ENCODE peak calls at places on chromosomes 11 and 22, in nine cellular contexts. H, I, Z, P, X, C, K, Y and R are unnamed samples.

GRCh38 chr11:2944530-2944929 is 15.3 kb upstream of the PHLDA2 start:
- DNase-seq in H (no peak), I (no peak), Z (no peak), P (no peak), X (no peak), C (no peak), K (no peak), Y (no peak), R (no peak)

GRCh38 chr11:19595840-19596751 is 116.5 kb upstream of the NAV2 start:
- DNase-seq in H (peak), I (peak), Z (no peak), P (no peak), X (peak), C (peak), K (no peak), Y (peak), R (no peak)

GRCh38 chr11:126751242-126751641 is 249.3 kb downstream of the KIRREL3 start:
- DNase-seq in H (no peak), I (no peak), Z (no peak), P (no peak), X (no peak), C (no peak), K (no peak), Y (no peak), R (no peak)

GRCh38 chr11:59862252-59862651 is 4.0 kb downstream of the TCN1 start:
- DNase-seq in H (no peak), I (no peak), Z (no peak), P (no peak), X (no peak), C (no peak), K (no peak), Y (no peak), R (no peak)

GRCh38 chr11:119709171-119709570 is 19.8 kb downstream of the NECTIN1 start:
- DNase-seq in H (no peak), I (no peak), Z (no peak), P (no peak), X (no peak), C (no peak), K (no peak), Y (no peak), R (no peak)

GRCh38 chr11:117180661-117181585 is 2.4 kb downstream of the SIDT2 start:
- DNase-seq in H (peak), I (peak), Z (peak), P (peak), X (peak), C (peak), K (peak), Y (peak), R (peak)

GRCh38 chr11:19903620-19904069 is 191.0 kb downstream of the NAV2 start:
- DNase-seq in H (peak), I (peak), Z (peak), P (peak), X (peak), C (peak), K (peak), Y (peak), R (peak)

GRCh38 chr22:42156121-42156520 is 25.5 kb upstream of the CYP2D6 start:
- DNase-seq in H (no peak), I (no peak), Z (no peak), P (no peak), X (no peak), C (no peak), K (no peak), Y (no peak), R (no peak)

GRCh38 chr22:33909906-33910305 is 10.4 kb downstream of the LARGE1 start:
- DNase-seq in H (no peak), I (peak), Z (no peak), P (no peak), X (no peak), C (no peak), K (no peak), Y (no peak), R (no peak)

GRCh38 chr11:77223797-77224196 is 77.7 kb downstream of the GDPD4 start:
- DNase-seq in H (no peak), I (no peak), Z (no peak), P (peak), X (no peak), C (no peak), K (no peak), Y (no peak), R (no peak)

GRCh38 chr11:14380947-14381555 is 22.1 kb upstream of the RRAS2 start:
- DNase-seq in H (peak), I (peak), Z (peak), P (peak), X (peak), C (no peak), K (peak), Y (peak), R (no peak)

GRCh38 chr22:21714059-21714770 is 21.4 kb downstream of the YPEL1 start:
- DNase-seq in H (no peak), I (no peak), Z (no peak), P (no peak), X (no peak), C (no peak), K (no peak), Y (no peak), R (no peak)

GRCh38 chr11:104191124-104191523 is 27.2 kb upstream of the PDGFD start:
- DNase-seq in H (peak), I (no peak), Z (no peak), P (no peak), X (no peak), C (peak), K (no peak), Y (no peak), R (no peak)

GRCh38 chr11:58787903-58788302 is 56.2 kb upstream of the GLYAT start:
- DNase-seq in H (peak), I (no peak), Z (no peak), P (no peak), X (no peak), C (no peak), K (no peak), Y (no peak), R (no peak)

GRCh38 chr22:49673048-49673447 is 154.6 kb downstream of the BRD1 start:
- DNase-seq in H (no peak), I (no peak), Z (no peak), P (no peak), X (no peak), C (no peak), K (no peak), Y (no peak), R (no peak)

GRCh38 chr22:50030315-50031188 is 18.0 kb upstream of the IL17REL start:
- DNase-seq in H (peak), I (peak), Z (peak), P (peak), X (peak), C (no peak), K (peak), Y (peak), R (peak)

GRCh38 chr11:6594142-6594768 is 9.2 kb downstream of the RRP8 start:
- DNase-seq in H (no peak), I (no peak), Z (no peak), P (no peak), X (no peak), C (no peak), K (no peak), Y (peak), R (no peak)

GRCh38 chr11:111733009-111733408 is 33.2 kb downstream of the PPP2R1B start:
- DNase-seq in H (peak), I (peak), Z (no peak), P (no peak), X (peak), C (no peak), K (no peak), Y (peak), R (no peak)

GRCh38 chr11:119107538-119108150 is 500 bp downstream of the C2CD2L start:
- DNase-seq in H (no peak), I (no peak), Z (peak), P (no peak), X (no peak), C (no peak), K (no peak), Y (no peak), R (peak)

GRCh38 chr11:122137081-122137793 is 21.2 kb upstream of the BLID start:
- DNase-seq in H (peak), I (no peak), Z (no peak), P (no peak), X (no peak), C (peak), K (no peak), Y (no peak), R (no peak)

GRCh38 chr11:2300290-2300935 is 1.3 kb downstream of the C11orf21 start:
- DNase-seq in H (no peak), I (no peak), Z (no peak), P (no peak), X (no peak), C (no peak), K (no peak), Y (no peak), R (no peak)

GRCh38 chr11:73323464-73323863 is 15.4 kb downstream of the ARHGEF17 start:
- DNase-seq in H (peak), I (peak), Z (peak), P (peak), X (peak), C (no peak), K (no peak), Y (peak), R (no peak)

GRCh38 chr11:101738494-101738893 is 154.7 kb upstream of the TRPC6 start:
- DNase-seq in H (no peak), I (no peak), Z (no peak), P (no peak), X (no peak), C (no peak), K (no peak), Y (no peak), R (no peak)

GRCh38 chr11:107496011-107496410 is 38.4 kb upstream of the CWF19L2 start:
- DNase-seq in H (peak), I (no peak), Z (no peak), P (no peak), X (no peak), C (peak), K (no peak), Y (no peak), R (no peak)

GRCh38 chr11:67118059-67118766 is 850 bp upstream of the KDM2A start:
- DNase-seq in H (peak), I (peak), Z (no peak), P (peak), X (peak), C (no peak), K (peak), Y (peak), R (peak)

GRCh38 chr22:28942801-28943500 is 59.6 kb downstream of the ZNRF3 start:
- DNase-seq in H (no peak), I (no peak), Z (peak), P (no peak), X (no peak), C (no peak), K (no peak), Y (no peak), R (no peak)

GRCh38 chr22:25848954-25849353 is 107.0 kb downstream of the MYO18B start:
- DNase-seq in H (no peak), I (no peak), Z (no peak), P (no peak), X (no peak), C (no peak), K (no peak), Y (no peak), R (no peak)

GRCh38 chr11:57903441-57904123 is 120.1 kb upstream of the OR9Q1 start:
- DNase-seq in H (no peak), I (peak), Z (no peak), P (peak), X (no peak), C (no peak), K (no peak), Y (no peak), R (no peak)

GRCh38 chr22:37043828-37044538 is 7.6 kb upstream of the KCTD17 start:
- DNase-seq in H (peak), I (peak), Z (peak), P (peak), X (no peak), C (peak), K (peak), Y (no peak), R (peak)

GRCh38 chr11:6320411-6321207 is at the start of gene CAVIN3:
- DNase-seq in H (peak), I (peak), Z (peak), P (peak), X (peak), C (no peak), K (no peak), Y (peak), R (peak)

GRCh38 chr22:37910863-37911262 is 4.8 kb downstream of the MICALL1 start:
- DNase-seq in H (no peak), I (no peak), Z (peak), P (no peak), X (no peak), C (no peak), K (no peak), Y (peak), R (no peak)

DNA sequence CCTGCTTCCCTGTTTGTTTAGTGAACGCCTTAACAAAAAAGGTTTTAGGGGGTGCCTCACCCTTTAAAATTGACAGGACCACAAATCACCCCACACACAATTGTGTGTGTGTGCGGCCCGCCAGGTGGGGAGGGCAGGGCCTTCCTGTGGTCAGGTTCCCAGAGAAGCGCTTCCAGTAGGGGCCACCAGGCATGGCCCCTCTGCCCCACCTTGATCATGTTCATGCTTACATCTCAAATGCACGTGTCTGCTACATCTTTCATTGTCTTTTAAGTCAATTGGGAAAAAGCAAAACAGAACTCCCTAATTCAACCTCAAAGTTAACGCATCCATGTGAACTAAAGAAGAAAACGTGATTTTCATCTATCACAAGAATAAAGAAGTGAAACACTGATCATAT is 1335.3 kb downstream of the TBC1D22A start:
- DNase-seq in H (no peak), I (no peak), Z (no peak), P (no peak), X (no peak), C (no peak), K (peak), Y (no peak), R (no peak)
- TF ChIP-seq CTCF in H (no peak), I (no peak), Z (no peak), P (no peak), X (no peak), C (no peak), K (peak), Y (no peak), R (no peak)

GRCh38 chr11:93288767-93289166 is 41.8 kb upstream of the DEUP1 start:
- DNase-seq in H (no peak), I (no peak), Z (no peak), P (no peak), X (no peak), C (no peak), K (no peak), Y (no peak), R (no peak)

GRCh38 chr11:93291146-93291545 is 39.4 kb upstream of the DEUP1 start:
- DNase-seq in H (no peak), I (no peak), Z (no peak), P (no peak), X (no peak), C (no peak), K (no peak), Y (no peak), R (no peak)

GRCh38 chr11:93291889-93292288 is 38.7 kb upstream of the DEUP1 start:
- DNase-seq in H (no peak), I (no peak), Z (no peak), P (no peak), X (no peak), C (no peak), K (no peak), Y (no peak), R (no peak)

GRCh38 chr11:93288079-93288478 is 42.5 kb upstream of the DEUP1 start:
- DNase-seq in H (no peak), I (no peak), Z (no peak), P (no peak), X (no peak), C (no peak), K (no peak), Y (no peak), R (no peak)

GRCh38 chr11:93290061-93290460 is 40.5 kb upstream of the DEUP1 start:
- DNase-seq in H (no peak), I (no peak), Z (no peak), P (no peak), X (no peak), C (peak), K (no peak), Y (no peak), R (no peak)
- TF ChIP-seq CTCF in H (no peak), I (no peak), Z (no peak), P (no peak), X (no peak), C (no peak), K (no peak), Y (no peak), R (no peak)

DNA sequence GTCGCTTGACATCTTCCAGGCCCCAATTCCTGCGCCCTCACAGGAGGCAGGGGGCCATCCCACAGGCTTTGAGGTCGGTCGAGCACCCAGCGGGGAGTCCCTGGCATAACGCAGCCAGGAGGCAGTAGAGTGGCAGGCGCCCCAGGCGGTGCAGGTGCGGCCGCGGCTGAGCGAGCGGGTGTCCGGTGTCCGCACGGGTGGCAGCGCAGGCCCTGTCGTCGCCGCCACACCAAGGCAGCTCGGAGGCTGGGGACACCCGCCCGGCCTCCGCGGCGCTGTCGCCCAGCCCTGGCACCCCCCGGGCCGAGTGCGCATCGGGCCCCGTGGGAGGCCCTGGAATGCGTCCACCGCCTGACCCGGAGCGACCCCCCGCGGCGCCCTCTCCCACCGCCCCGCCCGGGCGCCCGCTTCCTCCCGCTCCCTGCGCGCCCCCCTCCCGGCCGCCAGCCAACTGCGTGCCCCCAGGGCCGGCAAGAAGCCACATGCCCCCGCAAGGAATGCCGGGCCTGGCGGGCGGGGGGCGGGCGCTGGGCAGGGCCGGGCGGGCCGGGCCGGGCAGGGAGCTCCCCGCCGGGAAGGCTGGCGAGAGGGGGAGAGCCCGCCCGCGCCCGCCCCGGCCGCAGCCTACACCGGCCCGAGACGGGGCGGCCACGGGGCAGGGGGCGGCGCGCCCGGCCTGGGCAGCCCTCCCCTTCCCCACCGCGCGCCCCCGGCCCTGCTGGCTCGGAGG is 33.9 kb downstream of the PRDM11 start:
- DNase-seq in H (peak), I (peak), Z (peak), P (peak), X (no peak), C (no peak), K (peak), Y (peak), R (peak)
- TF ChIP-seq CTCF in H (peak), I (peak), Z (peak), P (peak), X (no peak), C (peak), K (peak), Y (peak), R (no peak)

DNA sequence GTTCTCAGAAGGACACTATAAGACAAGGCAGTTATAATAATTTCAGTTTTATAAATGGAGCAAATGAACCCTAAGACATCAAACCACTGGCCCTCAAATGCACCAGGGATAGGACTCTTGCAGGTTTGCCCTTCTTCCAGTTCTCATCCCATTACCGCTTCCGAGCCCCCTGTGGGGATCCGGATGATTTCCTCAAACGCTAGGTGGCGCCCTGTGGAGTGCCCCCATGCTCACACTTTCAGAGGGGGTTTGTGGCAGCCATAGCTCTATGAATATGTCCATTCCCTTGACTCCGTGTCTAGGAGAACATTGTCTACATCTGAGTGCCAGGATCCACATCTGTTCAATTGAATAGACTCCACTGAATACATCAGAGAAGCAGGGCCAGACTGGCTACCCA is 816.3 kb downstream of the NTM start:
- DNase-seq in H (no peak), I (no peak), Z (peak), P (no peak), X (no peak), C (no peak), K (no peak), Y (no peak), R (no peak)
- TF ChIP-seq CTCF in H (peak), I (peak), Z (peak), P (no peak), X (no peak), C (peak), K (no peak), Y (no peak), R (peak)

DNA sequence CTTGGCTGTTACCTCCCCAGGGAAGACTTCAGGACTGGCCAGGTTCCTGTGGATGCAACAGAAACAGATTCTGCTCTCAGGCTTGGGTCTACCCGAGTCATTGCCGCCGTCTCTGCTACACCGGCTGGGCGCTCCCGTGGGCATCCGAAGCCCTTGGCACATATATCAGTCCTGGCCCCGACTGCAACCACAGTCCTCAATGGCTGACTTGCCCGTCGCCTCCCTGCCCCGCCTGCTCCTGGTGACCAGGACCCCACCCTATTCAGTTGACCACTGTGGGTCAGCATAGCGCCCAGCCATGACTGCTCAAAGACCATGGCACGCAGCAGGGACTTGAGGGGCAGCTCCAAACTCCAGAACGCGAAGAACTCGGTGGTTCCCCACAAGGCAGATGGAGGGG is 64.7 kb upstream of the SLC22A12 start:
- DNase-seq in H (no peak), I (no peak), Z (no peak), P (no peak), X (no peak), C (no peak), K (no peak), Y (no peak), R (no peak)
- TF ChIP-seq CTCF in H (no peak), I (no peak), Z (no peak), P (no peak), X (no peak), C (no peak), K (no peak), Y (no peak), R (no peak)

DNA sequence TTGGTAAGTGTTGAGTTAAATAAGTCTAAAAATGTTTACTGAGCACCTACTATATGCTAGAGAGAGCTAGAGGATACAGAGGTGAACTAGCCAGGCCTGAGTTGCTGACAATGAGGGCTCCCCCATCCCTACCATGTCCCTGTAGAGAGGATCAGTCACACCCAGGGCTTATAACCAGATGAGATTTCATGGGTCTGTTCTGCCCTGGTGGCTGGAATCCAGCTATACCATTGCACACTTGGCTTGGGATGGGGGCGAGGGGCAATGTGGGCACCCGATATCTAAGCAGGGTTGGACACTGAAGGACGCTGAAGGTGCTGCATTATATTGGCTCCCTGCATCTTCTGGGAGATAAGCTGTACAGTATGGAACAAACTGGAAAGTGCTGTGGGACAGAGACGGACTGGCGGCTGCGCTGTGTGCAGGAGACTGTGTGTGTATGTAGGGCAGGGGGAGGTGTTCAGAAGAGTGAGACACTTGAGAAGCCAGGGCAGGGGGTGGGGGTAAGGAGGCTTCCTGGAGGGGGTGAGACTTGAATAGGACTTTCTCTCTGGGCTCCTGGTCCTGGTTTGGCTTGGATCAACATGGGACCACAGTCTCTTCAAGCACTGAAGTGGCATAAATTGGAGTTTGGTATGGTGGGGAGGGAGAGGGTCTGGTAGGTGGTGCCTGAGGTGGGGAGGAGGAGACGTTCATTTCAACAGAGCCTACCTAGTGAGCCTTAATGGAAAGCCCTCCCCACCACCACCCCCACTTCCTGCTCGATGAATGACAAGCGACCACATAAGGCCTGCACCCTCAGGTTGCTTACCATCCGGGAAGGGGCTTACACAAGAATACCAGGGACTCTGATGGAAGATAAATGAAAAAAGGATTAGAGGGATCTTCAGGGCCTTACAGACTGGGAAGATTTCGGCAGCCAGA is 1.8 kb downstream of the CD82 start:
- DNase-seq in H (no peak), I (no peak), Z (no peak), P (no peak), X (no peak), C (no peak), K (no peak), Y (peak), R (no peak)
- TF ChIP-seq CTCF in H (peak), I (no peak), Z (peak), P (no peak), X (peak), C (no peak), K (no peak), Y (no peak), R (no peak)